ENCODE peak calls at places on chromosomes 2 and 18, in five cellular contexts. Y is neuronal stem cell, C is K562, K is IMR-90, L is GM23248. I is an unnamed sample. For H3K4me1, the result is how much of the 10 kb centered on the place peaks cover.

GRCh38 chr2:50344509-50345106 is 687.3 kb downstream of the NRXN1 start:
- DNase-seq in Y (no peak), C (no peak), K (no peak), L (no peak), I (no peak)

GRCh38 chr2:36197192-36197591 is 158.4 kb upstream of the CRIM1 start:
- DNase-seq in Y (no peak), C (no peak), K (no peak), L (no peak), I (no peak)

GRCh38 chr2:129069875-129070594 is 751.4 kb upstream of the HS6ST1 start:
- DNase-seq in Y (no peak), C (no peak), K (no peak), L (no peak), I (peak)

GRCh38 chr2:129922571-129923264 is 56.7 kb upstream of the RAB6C start:
- DNase-seq in Y (peak), C (no peak), K (no peak), L (no peak), I (no peak)

GRCh38 chr2:14514001-14514400 is 118.5 kb upstream of the LRATD1 start:
- DNase-seq in Y (no peak), C (no peak), K (no peak), L (peak), I (no peak)

GRCh38 chr2:122634261-122634660 is 878.8 kb downstream of the TSN start:
- DNase-seq in Y (no peak), C (no peak), K (peak), L (peak), I (no peak)

GRCh38 chr2:70988151-70988550 is 6.5 kb downstream of the TEX261 start:
- DNase-seq in Y (no peak), C (peak), K (no peak), L (no peak), I (no peak)

GRCh38 chr18:41870817-41871216 is 84.2 kb upstream of the PIK3C3 start:
- DNase-seq in Y (no peak), C (no peak), K (peak), L (peak), I (no peak)

GRCh38 chr2:200462136-200462710 is 47.6 kb downstream of the KCTD18 start:
- DNase-seq in Y (no peak), C (no peak), K (no peak), L (no peak), I (no peak)

GRCh38 chr2:30772021-30772705 is 35.1 kb downstream of the CAPN13 start:
- DNase-seq in Y (no peak), C (no peak), K (no peak), L (no peak), I (peak)

GRCh38 chr2:232349946-232350635 is 28.5 kb upstream of the ALPP start:
- DNase-seq in Y (no peak), C (no peak), K (no peak), L (no peak), I (no peak)

GRCh38 chr18:58954986-58955385 is 90.3 kb downstream of the ZNF532 start:
- DNase-seq in Y (no peak), C (no peak), K (no peak), L (no peak), I (no peak)

GRCh38 chr2:5694016-5694690 is 2.0 kb downstream of the SOX11 start:
- DNase-seq in Y (no peak), C (no peak), K (peak), L (no peak), I (no peak)

GRCh38 chr18:41197967-41198366 is 757.1 kb upstream of the PIK3C3 start:
- DNase-seq in Y (no peak), C (no peak), K (no peak), L (no peak), I (no peak)

GRCh38 chr2:22485456-22485855 is 899.5 kb upstream of the KLHL29 start:
- DNase-seq in Y (no peak), C (no peak), K (no peak), L (no peak), I (no peak)

GRCh38 chr2:200308421-200309295 is 2.2 kb downstream of the SPATS2L start:
- DNase-seq in Y (no peak), C (no peak), K (peak), L (peak), I (no peak)

GRCh38 chr2:20048488-20049443 is 2.7 kb downstream of the LAPTM4A start:
- DNase-seq in Y (peak), C (no peak), K (no peak), L (peak), I (no peak)

GRCh38 chr2:157468931-157469708 is 25.2 kb upstream of the CYTIP start:
- DNase-seq in Y (no peak), C (no peak), K (peak), L (peak), I (no peak)

GRCh38 chr2:130252880-130253645 is 54.8 kb upstream of the TUBA3E start:
- DNase-seq in Y (no peak), C (peak), K (no peak), L (peak), I (peak)

GRCh38 chr2:169778421-169778820 is 20.2 kb upstream of the SSB start:
- DNase-seq in Y (no peak), C (no peak), K (no peak), L (no peak), I (no peak)

GRCh38 chr2:173159794-173160463 is 84.3 kb downstream of the MAP3K20 start:
- DNase-seq in Y (peak), C (no peak), K (peak), L (peak), I (peak)

GRCh38 chr2:58664523-58665155 is 423.5 kb upstream of the FANCL start:
- DNase-seq in Y (no peak), C (no peak), K (no peak), L (no peak), I (no peak)

GRCh38 chr2:17916584-17916983 is 38.1 kb downstream of the KCNS3 start:
- DNase-seq in Y (no peak), C (no peak), K (no peak), L (no peak), I (no peak)

GRCh38 chr2:39567507-39567906 is 98.2 kb upstream of the TMEM178A start:
- DNase-seq in Y (no peak), C (no peak), K (peak), L (no peak), I (no peak)

GRCh38 chr2:232901711-232902578 is 31.9 kb downstream of the SNORC start:
- DNase-seq in Y (no peak), C (peak), K (peak), L (peak), I (no peak)

GRCh38 chr2:127175406-127175805 is 44.7 kb downstream of the CYP27C1 start:
- DNase-seq in Y (no peak), C (no peak), K (peak), L (peak), I (peak)

GRCh38 chr2:215299337-215299859 is 12.5 kb upstream of the ATIC start:
- DNase-seq in Y (no peak), C (peak), K (no peak), L (no peak), I (no peak)

GRCh38 chr2:30679416-30680088 is 127.7 kb downstream of the CAPN13 start:
- DNase-seq in Y (no peak), C (no peak), K (peak), L (peak), I (no peak)

GRCh38 chr2:190093793-190094192 is 31.3 kb upstream of the MSTN start:
- DNase-seq in Y (no peak), C (no peak), K (peak), L (peak), I (no peak)
- H3K9ac ChIP-seq in Y (no peak), C (no peak), K (no peak), L (no peak), I (no peak)

GRCh38 chr2:64608867-64609228 is 44.9 kb downstream of the SERTAD2 start:
- DNase-seq in Y (no peak), C (no peak), K (no peak), L (no peak), I (peak)
- H3K4me3 ChIP-seq in Y (no peak), C (peak), K (peak), L (peak), I (peak)

GRCh38 chr2:47494267-47495130 is 91.5 kb downstream of the MSH2 start:
- DNase-seq in Y (no peak), C (no peak), K (no peak), L (no peak), I (no peak)
- H3K4me1 ChIP-seq in Y (under half), C (under half), K (under half), L (under half), I (under half)

GRCh38 chr2:12959935-12960334 is 243.2 kb downstream of the TRIB2 start:
- DNase-seq in Y (no peak), C (no peak), K (no peak), L (no peak), I (no peak)
- H3K9ac ChIP-seq in Y (no peak), C (no peak), K (no peak), L (no peak), I (no peak)

GRCh38 chr2:120910956-120911951 is 175.6 kb downstream of the GLI2 start:
- DNase-seq in Y (no peak), C (no peak), K (peak), L (peak), I (no peak)
- H3K4me3 ChIP-seq in Y (no peak), C (no peak), K (no peak), L (no peak), I (no peak)

DNA sequence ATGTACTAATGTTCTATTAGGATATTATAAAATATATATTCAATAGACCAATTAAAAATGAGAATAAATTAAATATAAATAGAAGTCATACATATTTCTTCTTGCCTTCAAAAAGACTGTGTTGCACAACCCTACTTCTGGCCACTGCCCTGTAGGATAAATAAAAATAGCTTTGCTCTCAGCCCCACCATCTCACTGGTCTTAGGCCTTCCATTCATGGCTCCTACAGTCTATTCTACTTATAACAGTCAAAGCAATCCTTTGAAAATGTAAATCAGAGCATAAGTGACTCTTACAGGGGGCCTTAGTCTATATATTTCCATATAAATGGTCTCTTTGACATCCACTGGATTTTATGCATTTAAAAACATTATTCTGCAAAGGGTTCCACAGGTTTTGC is 72.9 kb downstream of the KLF7 start:
- DNase-seq in Y (no peak), C (no peak), K (no peak), L (no peak), I (no peak)
- H3K4me1 ChIP-seq in Y (under half), C (under half), K (under half), L (under half), I (under half)

GRCh38 chr2:37604716-37605115 is 66.7 kb downstream of the CDC42EP3 start:
- DNase-seq in Y (no peak), C (no peak), K (peak), L (no peak), I (no peak)
- H3K9ac ChIP-seq in Y (no peak), C (no peak), K (no peak), L (no peak), I (no peak)

I was measured in colonic mucosa.